ENCODE peak calls at places on chromosomes 4 and X, in ten cellular contexts. One of them, this sample, is unnamed.
A peak's percentile ranks its signal among the peaks of the same experiment; 100 is the strongest.

GRCh38 chrX:151596282-151596681 is 32.8 kb downstream of the PASD1 start:
- DNase-seq in NCI-H1436: no peak
- DNase-seq in AG09309: no peak
- DNase-seq in NCI-H345: no peak
- DNase-seq in tibial nerve: no peak
- DNase-seq in A549: no peak
- DNase-seq in breast epithelium: no peak
- DNase-seq in NCI-H1092: no peak
- DNase-seq in GM12892: no peak
- DNase-seq in stimulated activated CD4-positive, alpha-beta T cell treated with anti-CD3 and anti-CD28 coated beads, Interleukin-4, amount 100 ng/mL, for 24 hours: no peak
- DNase-seq in this sample: no peak

GRCh38 chr4:163350672-163351071 is 7.0 kb downstream of the NPY5R start:
- DNase-seq in NCI-H1436: no peak
- DNase-seq in AG09309: no peak
- DNase-seq in NCI-H345: no peak
- DNase-seq in tibial nerve: no peak
- DNase-seq in A549: no peak
- DNase-seq in breast epithelium: no peak
- DNase-seq in NCI-H1092: no peak
- DNase-seq in GM12892: no peak
- DNase-seq in stimulated activated CD4-positive, alpha-beta T cell treated with anti-CD3 and anti-CD28 coated beads, Interleukin-4, amount 100 ng/mL, for 24 hours: no peak
- DNase-seq in this sample: no peak

GRCh38 chr4:101961144-101961543 is 170.6 kb downstream of the BANK1 start:
- DNase-seq in NCI-H1436: no peak
- DNase-seq in AG09309: no peak
- DNase-seq in NCI-H345: no peak
- DNase-seq in tibial nerve: no peak
- DNase-seq in A549: peak; percentile 13
- DNase-seq in breast epithelium: no peak
- DNase-seq in NCI-H1092: no peak
- DNase-seq in GM12892: no peak
- DNase-seq in stimulated activated CD4-positive, alpha-beta T cell treated with anti-CD3 and anti-CD28 coated beads, Interleukin-4, amount 100 ng/mL, for 24 hours: no peak
- DNase-seq in this sample: no peak

GRCh38 chr4:147139455-147140198 is 194.0 kb upstream of the TTC29 start:
- DNase-seq in NCI-H1436: no peak
- DNase-seq in AG09309: no peak
- DNase-seq in NCI-H345: no peak
- DNase-seq in tibial nerve: no peak
- DNase-seq in A549: no peak
- DNase-seq in breast epithelium: no peak
- DNase-seq in NCI-H1092: no peak
- DNase-seq in GM12892: no peak
- DNase-seq in stimulated activated CD4-positive, alpha-beta T cell treated with anti-CD3 and anti-CD28 coated beads, Interleukin-4, amount 100 ng/mL, for 24 hours: no peak
- DNase-seq in this sample: no peak

GRCh38 chr4:145936142-145937020 is 2.2 kb downstream of the ZNF827 start:
- DNase-seq in NCI-H1436: peak; percentile 46
- DNase-seq in AG09309: no peak
- DNase-seq in NCI-H345: peak; percentile 53
- DNase-seq in tibial nerve: peak; percentile 19
- DNase-seq in A549: peak; percentile 72
- DNase-seq in breast epithelium: peak; percentile 57
- DNase-seq in NCI-H1092: peak; percentile 74
- DNase-seq in GM12892: peak; percentile 62
- DNase-seq in stimulated activated CD4-positive, alpha-beta T cell treated with anti-CD3 and anti-CD28 coated beads, Interleukin-4, amount 100 ng/mL, for 24 hours: peak; percentile 67
- DNase-seq in this sample: peak; percentile 76

GRCh38 chr4:187333151-187333550 is 609.5 kb upstream of the FAT1 start:
- DNase-seq in NCI-H1436: no peak
- DNase-seq in AG09309: no peak
- DNase-seq in NCI-H345: no peak
- DNase-seq in tibial nerve: no peak
- DNase-seq in A549: no peak
- DNase-seq in breast epithelium: no peak
- DNase-seq in NCI-H1092: no peak
- DNase-seq in GM12892: no peak
- DNase-seq in stimulated activated CD4-positive, alpha-beta T cell treated with anti-CD3 and anti-CD28 coated beads, Interleukin-4, amount 100 ng/mL, for 24 hours: no peak
- DNase-seq in this sample: no peak

GRCh38 chr4:64000241-64000640 is 409.0 kb downstream of the TECRL start:
- DNase-seq in NCI-H1436: no peak
- DNase-seq in AG09309: no peak
- DNase-seq in NCI-H345: no peak
- DNase-seq in tibial nerve: no peak
- DNase-seq in A549: no peak
- DNase-seq in breast epithelium: no peak
- DNase-seq in NCI-H1092: no peak
- DNase-seq in GM12892: no peak
- DNase-seq in stimulated activated CD4-positive, alpha-beta T cell treated with anti-CD3 and anti-CD28 coated beads, Interleukin-4, amount 100 ng/mL, for 24 hours: no peak
- DNase-seq in this sample: no peak

GRCh38 chrX:49995021-49995731 is 72.8 kb downstream of the CLCN5 start:
- DNase-seq in NCI-H1436: no peak
- DNase-seq in AG09309: peak; percentile 11
- DNase-seq in NCI-H345: no peak
- DNase-seq in tibial nerve: no peak
- DNase-seq in A549: peak; percentile 37
- DNase-seq in breast epithelium: no peak
- DNase-seq in NCI-H1092: no peak
- DNase-seq in GM12892: no peak
- DNase-seq in stimulated activated CD4-positive, alpha-beta T cell treated with anti-CD3 and anti-CD28 coated beads, Interleukin-4, amount 100 ng/mL, for 24 hours: no peak
- DNase-seq in this sample: no peak

GRCh38 chr4:173025131-173025530 is 143.5 kb upstream of the GALNT7 start:
- DNase-seq in NCI-H1436: peak; percentile 74
- DNase-seq in AG09309: peak; percentile 42
- DNase-seq in NCI-H345: peak; percentile 71
- DNase-seq in tibial nerve: peak; percentile 83
- DNase-seq in A549: peak; percentile 71
- DNase-seq in breast epithelium: peak; percentile 20
- DNase-seq in NCI-H1092: peak; percentile 79
- DNase-seq in GM12892: no peak
- DNase-seq in stimulated activated CD4-positive, alpha-beta T cell treated with anti-CD3 and anti-CD28 coated beads, Interleukin-4, amount 100 ng/mL, for 24 hours: peak; percentile 20
- DNase-seq in this sample: no peak

GRCh38 chrX:103404225-103405008 is 28.1 kb downstream of the BEX3 start:
- DNase-seq in NCI-H1436: no peak
- DNase-seq in AG09309: peak; percentile 49
- DNase-seq in NCI-H345: no peak
- DNase-seq in tibial nerve: peak; percentile 64
- DNase-seq in A549: peak; percentile 88
- DNase-seq in breast epithelium: peak; percentile 44
- DNase-seq in NCI-H1092: peak; percentile 68
- DNase-seq in GM12892: no peak
- DNase-seq in stimulated activated CD4-positive, alpha-beta T cell treated with anti-CD3 and anti-CD28 coated beads, Interleukin-4, amount 100 ng/mL, for 24 hours: peak; percentile 47
- DNase-seq in this sample: peak; percentile 65

GRCh38 chrX:15947648-15948317 is 93.2 kb upstream of the AP1S2 start:
- DNase-seq in NCI-H1436: no peak
- DNase-seq in AG09309: peak; percentile 14
- DNase-seq in NCI-H345: no peak
- DNase-seq in tibial nerve: no peak
- DNase-seq in A549: peak; percentile 11
- DNase-seq in breast epithelium: no peak
- DNase-seq in NCI-H1092: no peak
- DNase-seq in GM12892: no peak
- DNase-seq in stimulated activated CD4-positive, alpha-beta T cell treated with anti-CD3 and anti-CD28 coated beads, Interleukin-4, amount 100 ng/mL, for 24 hours: no peak
- DNase-seq in this sample: no peak

GRCh38 chrX:136028383-136028984 is 43.2 kb downstream of the SLC9A6 start:
- DNase-seq in NCI-H1436: peak; percentile 41
- DNase-seq in AG09309: peak; percentile 31
- DNase-seq in NCI-H345: peak; percentile 20
- DNase-seq in tibial nerve: peak; percentile 24
- DNase-seq in A549: peak; percentile 55
- DNase-seq in breast epithelium: no peak
- DNase-seq in NCI-H1092: peak; percentile 1
- DNase-seq in GM12892: no peak
- DNase-seq in stimulated activated CD4-positive, alpha-beta T cell treated with anti-CD3 and anti-CD28 coated beads, Interleukin-4, amount 100 ng/mL, for 24 hours: no peak
- DNase-seq in this sample: no peak

GRCh38 chrX:28491941-28492340 is 95.3 kb upstream of the IL1RAPL1 start:
- DNase-seq in NCI-H1436: no peak
- DNase-seq in AG09309: no peak
- DNase-seq in NCI-H345: no peak
- DNase-seq in tibial nerve: no peak
- DNase-seq in A549: no peak
- DNase-seq in breast epithelium: no peak
- DNase-seq in NCI-H1092: no peak
- DNase-seq in GM12892: no peak
- DNase-seq in stimulated activated CD4-positive, alpha-beta T cell treated with anti-CD3 and anti-CD28 coated beads, Interleukin-4, amount 100 ng/mL, for 24 hours: no peak
- DNase-seq in this sample: no peak

GRCh38 chrX:154793084-154793483 is 12.2 kb downstream of the MPP1 start:
- DNase-seq in NCI-H1436: no peak
- DNase-seq in AG09309: no peak
- DNase-seq in NCI-H345: peak; percentile 6
- DNase-seq in tibial nerve: no peak
- DNase-seq in A549: peak; percentile 25
- DNase-seq in breast epithelium: no peak
- DNase-seq in NCI-H1092: no peak
- DNase-seq in GM12892: no peak
- DNase-seq in stimulated activated CD4-positive, alpha-beta T cell treated with anti-CD3 and anti-CD28 coated beads, Interleukin-4, amount 100 ng/mL, for 24 hours: no peak
- DNase-seq in this sample: no peak

GRCh38 chr4:90120037-90120436 is 7.2 kb upstream of the CCSER1 start:
- DNase-seq in NCI-H1436: no peak
- DNase-seq in AG09309: no peak
- DNase-seq in NCI-H345: no peak
- DNase-seq in tibial nerve: no peak
- DNase-seq in A549: no peak
- DNase-seq in breast epithelium: no peak
- DNase-seq in NCI-H1092: no peak
- DNase-seq in GM12892: no peak
- DNase-seq in stimulated activated CD4-positive, alpha-beta T cell treated with anti-CD3 and anti-CD28 coated beads, Interleukin-4, amount 100 ng/mL, for 24 hours: no peak
- DNase-seq in this sample: no peak

GRCh38 chrX:30635630-30636029 is 17.6 kb upstream of the GK start:
- DNase-seq in NCI-H1436: no peak
- DNase-seq in AG09309: no peak
- DNase-seq in NCI-H345: no peak
- DNase-seq in tibial nerve: no peak
- DNase-seq in A549: no peak
- DNase-seq in breast epithelium: no peak
- DNase-seq in NCI-H1092: no peak
- DNase-seq in GM12892: no peak
- DNase-seq in stimulated activated CD4-positive, alpha-beta T cell treated with anti-CD3 and anti-CD28 coated beads, Interleukin-4, amount 100 ng/mL, for 24 hours: peak; percentile 19
- DNase-seq in this sample: no peak

GRCh38 chr4:179582164-179582563 is 2139.9 kb upstream of the AGA start:
- DNase-seq in NCI-H1436: no peak
- DNase-seq in AG09309: no peak
- DNase-seq in NCI-H345: no peak
- DNase-seq in tibial nerve: no peak
- DNase-seq in A549: no peak
- DNase-seq in breast epithelium: no peak
- DNase-seq in NCI-H1092: no peak
- DNase-seq in GM12892: no peak
- DNase-seq in stimulated activated CD4-positive, alpha-beta T cell treated with anti-CD3 and anti-CD28 coated beads, Interleukin-4, amount 100 ng/mL, for 24 hours: no peak
- DNase-seq in this sample: no peak

GRCh38 chr4:38154251-38154650 is 194.1 kb downstream of the PTTG2 start:
- DNase-seq in NCI-H1436: no peak
- DNase-seq in AG09309: no peak
- DNase-seq in NCI-H345: no peak
- DNase-seq in tibial nerve: no peak
- DNase-seq in A549: no peak
- DNase-seq in breast epithelium: no peak
- DNase-seq in NCI-H1092: no peak
- DNase-seq in GM12892: no peak
- DNase-seq in stimulated activated CD4-positive, alpha-beta T cell treated with anti-CD3 and anti-CD28 coated beads, Interleukin-4, amount 100 ng/mL, for 24 hours: no peak
- DNase-seq in this sample: no peak

GRCh38 chrX:8868906-8869305 is 67.7 kb upstream of the FAM9A start:
- DNase-seq in NCI-H1436: no peak
- DNase-seq in AG09309: no peak
- DNase-seq in NCI-H345: no peak
- DNase-seq in tibial nerve: no peak
- DNase-seq in A549: no peak
- DNase-seq in breast epithelium: no peak
- DNase-seq in NCI-H1092: no peak
- DNase-seq in GM12892: no peak
- DNase-seq in stimulated activated CD4-positive, alpha-beta T cell treated with anti-CD3 and anti-CD28 coated beads, Interleukin-4, amount 100 ng/mL, for 24 hours: no peak
- DNase-seq in this sample: no peak

GRCh38 chrX:72029473-72030411 is 102.0 kb downstream of the RTL5 start:
- DNase-seq in NCI-H1436: no peak
- DNase-seq in AG09309: peak; percentile 28
- DNase-seq in NCI-H345: no peak
- DNase-seq in tibial nerve: no peak
- DNase-seq in A549: peak; percentile 77
- DNase-seq in breast epithelium: peak; percentile 17
- DNase-seq in NCI-H1092: no peak
- DNase-seq in GM12892: no peak
- DNase-seq in stimulated activated CD4-positive, alpha-beta T cell treated with anti-CD3 and anti-CD28 coated beads, Interleukin-4, amount 100 ng/mL, for 24 hours: no peak
- DNase-seq in this sample: no peak

GRCh38 chrX:50903387-50904027 is 7.0 kb upstream of the BMP15 start:
- DNase-seq in NCI-H1436: peak; percentile 1
- DNase-seq in AG09309: no peak
- DNase-seq in NCI-H345: no peak
- DNase-seq in tibial nerve: no peak
- DNase-seq in A549: peak; percentile 32
- DNase-seq in breast epithelium: no peak
- DNase-seq in NCI-H1092: peak; percentile 1
- DNase-seq in GM12892: no peak
- DNase-seq in stimulated activated CD4-positive, alpha-beta T cell treated with anti-CD3 and anti-CD28 coated beads, Interleukin-4, amount 100 ng/mL, for 24 hours: no peak
- DNase-seq in this sample: no peak

This sample was measured in Right ventricle myocardium inferior.